ENCODE peak calls at places on chromosome 10, in six cellular contexts. F, H, K, E, R and U are unnamed samples.

GRCh38 chr10:118818621-118819221 is 64.0 kb upstream of the CACUL1 start:
- DNase-seq in F (no peak), H (no peak), K (no peak), E (no peak), R (no peak), U (no peak)

GRCh38 chr10:88131561-88132139 is 268.2 kb downstream of the PTEN start:
- DNase-seq in F (no peak), H (no peak), K (no peak), E (no peak), R (no peak), U (no peak)

GRCh38 chr10:129021597-129022304 is 445.3 kb upstream of the MGMT start:
- DNase-seq in F (no peak), H (no peak), K (no peak), E (no peak), R (no peak), U (no peak)

GRCh38 chr10:77577666-77578229 is 59.9 kb downstream of the KCNMA1 start:
- DNase-seq in F (no peak), H (no peak), K (no peak), E (no peak), R (no peak), U (no peak)

GRCh38 chr10:55550241-55550640 is 749.2 kb upstream of the PCDH15 start:
- DNase-seq in F (no peak), H (no peak), K (no peak), E (no peak), R (no peak), U (no peak)

GRCh38 chr10:77899080-77899477 is 27.5 kb downstream of the DLG5 start:
- DNase-seq in F (no peak), H (no peak), K (no peak), E (no peak), R (no peak), U (no peak)

GRCh38 chr10:99387541-99387940 is 42.9 kb downstream of the GOT1 start:
- DNase-seq in F (no peak), H (no peak), K (no peak), E (no peak), R (no peak), U (no peak)

GRCh38 chr10:122648599-122649428 is 50.8 kb downstream of the C10orf120 start:
- DNase-seq in F (peak), H (no peak), K (peak), E (no peak), R (no peak), U (peak)

GRCh38 chr10:43037942-43038782 is 38.7 kb upstream of the RET start:
- DNase-seq in F (peak), H (no peak), K (no peak), E (no peak), R (no peak), U (no peak)

GRCh38 chr10:38127812-38128211 is 33.7 kb downstream of the ZNF37A start:
- DNase-seq in F (no peak), H (no peak), K (no peak), E (no peak), R (no peak), U (no peak)

GRCh38 chr10:74927701-74928100 is 101.3 kb downstream of the KAT6B start:
- DNase-seq in F (no peak), H (no peak), K (no peak), E (no peak), R (no peak), U (no peak)

GRCh38 chr10:91590142-91590903 is 42.5 kb downstream of the PPP1R3C start:
- DNase-seq in F (peak), H (no peak), K (no peak), E (no peak), R (peak), U (no peak)

GRCh38 chr10:24418532-24418931 is 209.6 kb downstream of the KIAA1217 start:
- DNase-seq in F (no peak), H (no peak), K (no peak), E (no peak), R (no peak), U (no peak)

GRCh38 chr10:87976101-87976743 is 112.8 kb downstream of the PTEN start:
- DNase-seq in F (no peak), H (no peak), K (no peak), E (no peak), R (no peak), U (no peak)

GRCh38 chr10:7700577-7701125 is 2.5 kb upstream of the ITIH2 start:
- DNase-seq in F (no peak), H (no peak), K (no peak), E (no peak), R (no peak), U (no peak)

GRCh38 chr10:116151076-116151475 is 121.9 kb downstream of the GFRA1 start:
- DNase-seq in F (no peak), H (no peak), K (no peak), E (no peak), R (no peak), U (no peak)

GRCh38 chr10:49766484-49766883 is 4.4 kb upstream of the OGDHL start:
- DNase-seq in F (no peak), H (no peak), K (no peak), E (no peak), R (no peak), U (no peak)

GRCh38 chr10:132423966-132424847 is 27.2 kb downstream of the PWWP2B start:
- DNase-seq in F (no peak), H (no peak), K (no peak), E (no peak), R (no peak), U (no peak)

GRCh38 chr10:9745158-9745557 is 1272.5 kb upstream of the CELF2 start:
- DNase-seq in F (no peak), H (no peak), K (no peak), E (no peak), R (no peak), U (no peak)

GRCh38 chr10:4208499-4208898 is 423.5 kb upstream of the KLF6 start:
- DNase-seq in F (no peak), H (no peak), K (no peak), E (no peak), R (no peak), U (no peak)

GRCh38 chr10:123507298-123507697 is 158.9 kb upstream of the GPR26 start:
- DNase-seq in F (no peak), H (no peak), K (no peak), E (no peak), R (no peak), U (no peak)

GRCh38 chr10:127405221-127405620 is 143.9 kb upstream of the NPS start:
- DNase-seq in F (no peak), H (no peak), K (no peak), E (no peak), R (no peak), U (no peak)

GRCh38 chr10:74901240-74901827 is 74.9 kb downstream of the KAT6B start:
- DNase-seq in F (no peak), H (no peak), K (no peak), E (no peak), R (no peak), U (no peak)

GRCh38 chr10:61975107-61975932 is 73.8 kb downstream of the ARID5B start:
- DNase-seq in F (no peak), H (no peak), K (no peak), E (no peak), R (no peak), U (no peak)